ENCODE peak calls at places on chromosomes 5 and 9, in seven cellular contexts. One of them, this sample, is unnamed.

GRCh38 chr9:124137944-124138335 is 119.8 kb upstream of the NEK6 start:
- DNase-seq in GM12878: no peak
- DNase-seq in SW 1271: no peak
- DNase-seq in GM20000: no peak
- DNase-seq in MCF 10A: no peak
- DNase-seq in HFFc6: no peak
- DNase-seq in pulmonary artery endothelial cell: no peak
- DNase-seq in this sample: no peak

GRCh38 chr9:134789168-134789567 is 91.4 kb upstream of the FCN2 start:
- DNase-seq in SW 1271: no peak
- DNase-seq in pulmonary artery endothelial cell: no peak
- DNase-seq in MCF 10A: no peak
- DNase-seq in GM12878: no peak
- DNase-seq in HFFc6: no peak
- DNase-seq in GM20000: no peak
- DNase-seq in this sample: no peak

GRCh38 chr5:116626272-116626723 is 51.7 kb upstream of the SEMA6A start:
- DNase-seq in HFFc6: no peak
- DNase-seq in GM20000: no peak
- DNase-seq in GM12878: no peak
- DNase-seq in MCF 10A: peak; percentile 91
- DNase-seq in SW 1271: no peak
- DNase-seq in pulmonary artery endothelial cell: no peak
- DNase-seq in this sample: peak; percentile 7

GRCh38 chr5:124927735-124928134 is 181.3 kb upstream of the ZNF608 start:
- DNase-seq in SW 1271: no peak
- DNase-seq in GM12878: no peak
- DNase-seq in MCF 10A: peak; percentile 74
- DNase-seq in GM20000: no peak
- DNase-seq in HFFc6: peak; percentile 24
- DNase-seq in pulmonary artery endothelial cell: peak; percentile 53
- DNase-seq in this sample: no peak

GRCh38 chr9:136399176-136400037 is 563 bp downstream of the SNAPC4 start:
- DNase-seq in GM12878: no peak
- DNase-seq in pulmonary artery endothelial cell: no peak
- DNase-seq in SW 1271: no peak
- DNase-seq in GM20000: peak; percentile 74
- DNase-seq in HFFc6: no peak
- DNase-seq in MCF 10A: peak; percentile 16
- DNase-seq in this sample: peak; percentile 76

GRCh38 chr5:141529002-141529401 is 40.1 kb downstream of the PCDHGC5 start:
- DNase-seq in GM20000: no peak
- DNase-seq in MCF 10A: no peak
- DNase-seq in HFFc6: peak; percentile 78
- DNase-seq in pulmonary artery endothelial cell: no peak
- DNase-seq in GM12878: no peak
- DNase-seq in SW 1271: no peak
- DNase-seq in this sample: peak; percentile 39

GRCh38 chr5:62284946-62285891 is 20.8 kb upstream of the KIF2A start:
- DNase-seq in HFFc6: no peak
- DNase-seq in SW 1271: no peak
- DNase-seq in pulmonary artery endothelial cell: no peak
- DNase-seq in GM12878: peak; percentile 71
- DNase-seq in MCF 10A: no peak
- DNase-seq in GM20000: no peak
- DNase-seq in this sample: no peak

GRCh38 chr5:174675916-174676315 is 48.5 kb upstream of the MSX2 start:
- DNase-seq in GM12878: no peak
- DNase-seq in HFFc6: no peak
- DNase-seq in SW 1271: no peak
- DNase-seq in pulmonary artery endothelial cell: no peak
- DNase-seq in MCF 10A: no peak
- DNase-seq in GM20000: no peak
- DNase-seq in this sample: no peak

GRCh38 chr5:179749857-179750508 is 17.4 kb downstream of the MAML1 start:
- DNase-seq in GM20000: no peak
- DNase-seq in pulmonary artery endothelial cell: no peak
- DNase-seq in SW 1271: no peak
- DNase-seq in HFFc6: no peak
- DNase-seq in GM12878: no peak
- DNase-seq in MCF 10A: no peak
- DNase-seq in this sample: no peak

GRCh38 chr9:530681-531080 is 310.8 kb upstream of the DMRT1 start:
- DNase-seq in GM12878: no peak
- DNase-seq in pulmonary artery endothelial cell: no peak
- DNase-seq in SW 1271: no peak
- DNase-seq in MCF 10A: peak; percentile 87
- DNase-seq in HFFc6: peak; percentile 19
- DNase-seq in GM20000: no peak
- DNase-seq in this sample: no peak

GRCh38 chr5:434443-435146 is 8.4 kb upstream of the EXOC3 start:
- DNase-seq in GM12878: no peak
- DNase-seq in HFFc6: no peak
- DNase-seq in GM20000: no peak
- DNase-seq in MCF 10A: no peak
- DNase-seq in pulmonary artery endothelial cell: no peak
- DNase-seq in SW 1271: no peak
- DNase-seq in this sample: no peak

GRCh38 chr9:126619336-126619919 is 5.7 kb downstream of the LMX1B start:
- DNase-seq in SW 1271: no peak
- DNase-seq in HFFc6: no peak
- DNase-seq in MCF 10A: no peak
- DNase-seq in GM12878: no peak
- DNase-seq in GM20000: no peak
- DNase-seq in pulmonary artery endothelial cell: no peak
- DNase-seq in this sample: no peak

This sample was measured in AG08396.